ENCODE peak calls at places on chromosomes 13 and 19, in nine cellular contexts. T is stimulated activated CD4-positive, alpha-beta T cell treated with anti-CD3 and anti-CD28 coated beads, Interleukin-1b, Interleukin-23, amount 100 ng/mL, for 24 hours; C is CD8-positive, alpha-beta memory T cell; W is activated naive CD4-positive, alpha-beta T cell treated with anti-CD3 and anti-CD28 coated beads for 36 hours; S is T1000; Y is GM19239; U is right cardiac atrium; R is stimulated activated CD8-positive, alpha-beta memory T cell treated with anti-CD3 and anti-CD28 coated beads, Interleukin-2, amount 100 ng/mL, for 1 hour; G is AG08396. I is an unnamed sample.

GRCh38 chr19:30228726-30229523 is 143.3 kb upstream of the ZNF536 start:
- DNase-seq in T (no peak), C (no peak), W (no peak), S (no peak), Y (no peak), U (no peak), R (no peak), G (peak), I (no peak)

GRCh38 chr19:1884719-1885334 is 469 bp downstream of the ABHD17A start:
- DNase-seq in T (no peak), C (no peak), W (no peak), S (no peak), Y (no peak), U (no peak), R (no peak), G (peak), I (no peak)

GRCh38 chr19:46975918-46976782 is 43.5 kb upstream of the NPAS1 start:
- DNase-seq in T (no peak), C (no peak), W (no peak), S (peak), Y (no peak), U (peak), R (no peak), G (peak), I (peak)

GRCh38 chr13:32284927-32285632 is 30.1 kb downstream of the ZAR1L start:
- DNase-seq in T (no peak), C (no peak), W (no peak), S (no peak), Y (no peak), U (no peak), R (no peak), G (peak), I (no peak)

GRCh38 chr19:46607441-46607841 is 6.3 kb downstream of the CALM3 start:
- DNase-seq in T (no peak), C (no peak), W (no peak), S (no peak), Y (no peak), U (peak), R (no peak), G (no peak), I (no peak)

GRCh38 chr19:1286451-1286858 is 782 bp downstream of the EFNA2 start:
- DNase-seq in T (no peak), C (no peak), W (no peak), S (no peak), Y (no peak), U (no peak), R (no peak), G (no peak), I (no peak)

GRCh38 chr19:2325261-2326046 is 2.9 kb downstream of the LSM7 start:
- DNase-seq in T (no peak), C (no peak), W (no peak), S (no peak), Y (no peak), U (no peak), R (no peak), G (no peak), I (no peak)

GRCh38 chr19:28956421-28956820 is 256.5 kb downstream of the UQCRFS1 start:
- DNase-seq in T (no peak), C (no peak), W (no peak), S (no peak), Y (no peak), U (no peak), R (no peak), G (no peak), I (no peak)

GRCh38 chr19:4878491-4878968 is 11.1 kb upstream of the PLIN3 start:
- DNase-seq in T (no peak), C (no peak), W (peak), S (no peak), Y (peak), U (no peak), R (no peak), G (peak), I (no peak)

GRCh38 chr19:20664917-20665781 is 3.8 kb upstream of the ZNF626 start:
- DNase-seq in T (no peak), C (no peak), W (no peak), S (no peak), Y (no peak), U (peak), R (no peak), G (peak), I (no peak)

GRCh38 chr19:53102701-53103140 is 501 bp downstream of the ZNF160 start:
- DNase-seq in T (peak), C (peak), W (peak), S (no peak), Y (peak), U (peak), R (no peak), G (peak), I (peak)

GRCh38 chr19:56637976-56638555 is 4.9 kb upstream of the SMIM17 start:
- DNase-seq in T (peak), C (no peak), W (peak), S (peak), Y (no peak), U (peak), R (no peak), G (peak), I (peak)

GRCh38 chr13:59086147-59086546 is 1077.6 kb downstream of the DIAPH3 start:
- DNase-seq in T (no peak), C (no peak), W (no peak), S (no peak), Y (no peak), U (no peak), R (no peak), G (peak), I (no peak)

GRCh38 chr13:38755792-38756191 is 68.9 kb downstream of the FREM2 start:
- DNase-seq in T (no peak), C (no peak), W (no peak), S (no peak), Y (no peak), U (no peak), R (no peak), G (no peak), I (no peak)

GRCh38 chr19:18731562-18732008 is 48.1 kb downstream of the CRTC1 start:
- DNase-seq in T (no peak), C (no peak), W (no peak), S (no peak), Y (no peak), U (no peak), R (no peak), G (no peak), I (no peak)

GRCh38 chr13:44768775-44769578 is 192.8 kb upstream of the TSC22D1 start:
- DNase-seq in T (peak), C (no peak), W (peak), S (no peak), Y (no peak), U (no peak), R (no peak), G (no peak), I (no peak)

GRCh38 chr19:35266149-35266903 is 2.4 kb upstream of the USF2 start:
- DNase-seq in T (no peak), C (no peak), W (peak), S (no peak), Y (no peak), U (peak), R (no peak), G (no peak), I (no peak)

GRCh38 chr13:77351326-77351725 is 24.4 kb upstream of the MYCBP2 start:
- DNase-seq in T (no peak), C (no peak), W (no peak), S (no peak), Y (no peak), U (no peak), R (no peak), G (no peak), I (no peak)

GRCh38 chr13:27450921-27451461 is 627 bp upstream of the MTIF3 start:
- DNase-seq in T (no peak), C (peak), W (peak), S (no peak), Y (no peak), U (peak), R (no peak), G (peak), I (no peak)

GRCh38 chr13:56216221-56216620 is 924.5 kb upstream of the PRR20A start:
- DNase-seq in T (no peak), C (no peak), W (no peak), S (no peak), Y (no peak), U (no peak), R (no peak), G (no peak), I (no peak)

GRCh38 chr19:33905473-33905936 is 108.8 kb downstream of the KCTD15 start:
- DNase-seq in T (no peak), C (no peak), W (no peak), S (no peak), Y (peak), U (peak), R (no peak), G (no peak), I (no peak)

GRCh38 chr13:23554000-23554399 is 16.2 kb upstream of the TNFRSF19 start:
- DNase-seq in T (no peak), C (no peak), W (no peak), S (no peak), Y (no peak), U (no peak), R (no peak), G (no peak), I (no peak)

GRCh38 chr13:113997845-113998751 is 24.2 kb upstream of the C13orf46 start:
- DNase-seq in T (no peak), C (no peak), W (no peak), S (peak), Y (no peak), U (peak), R (no peak), G (peak), I (no peak)